ENCODE peak calls at places on chromosomes 6 and 20, in eight cellular contexts. D is upper lobe of right lung; Q is stimulated activated CD4-positive, alpha-beta T cell treated with anti-CD3 and anti-CD28 coated beads, Interleukin-2, amount 100 ng/mL, for 24 hours; U is neuronal stem cell; K is T-helper 2 cell; A is COLO829; S is right lobe of liver; H is iPS DF 19.7. W is an unnamed sample.

GRCh38 chr20:2798814-2799213 is 1.6 kb downstream of the CPXM1 start:
- DNase-seq in Q (no peak), K (no peak), U (no peak), A (no peak), H (no peak), D (no peak), S (peak; percentile 22), W (no peak)

GRCh38 chr6:100472674-100473073 is 8.0 kb upstream of the SIM1 start:
- DNase-seq in U (no peak), Q (peak; percentile 27), S (no peak), D (no peak), K (no peak), A (no peak), H (no peak), W (peak; percentile 23)

GRCh38 chr6:6783736-6784135 is 195.2 kb downstream of the LY86 start:
- DNase-seq in U (no peak), D (no peak), H (no peak), K (no peak), S (no peak), A (no peak), Q (no peak), W (no peak)

GRCh38 chr20:56540415-56540814 is 7.4 kb downstream of the FAM209B start:
- DNase-seq in K (no peak), U (no peak), D (no peak), A (no peak), S (no peak), H (no peak), Q (no peak), W (no peak)

GRCh38 chr6:25670793-25671513 is 18.9 kb downstream of the SCGN start:
- DNase-seq in A (peak; percentile 80), K (no peak), Q (no peak), U (no peak), D (no peak), S (no peak), H (no peak), W (no peak)

GRCh38 chr6:130229645-130230044 is 6.9 kb upstream of the SAMD3 start:
- DNase-seq in K (no peak), U (no peak), D (no peak), A (no peak), S (no peak), H (no peak), Q (no peak), W (no peak)

GRCh38 chr20:8755340-8756118 is 313.4 kb upstream of the PLCB4 start:
- DNase-seq in Q (no peak), S (no peak), A (no peak), H (no peak), D (no peak), U (no peak), K (no peak), W (no peak)

GRCh38 chr6:86856937-86857563 is 80.3 kb upstream of the HTR1E start:
- DNase-seq in D (no peak), H (no peak), K (no peak), Q (peak; percentile 28), U (peak; percentile 41), S (no peak), A (peak; percentile 2), W (peak; percentile 3)

GRCh38 chr20:8997720-8998119 is 71.2 kb upstream of the PLCB4 start:
- DNase-seq in S (no peak), U (no peak), D (no peak), K (no peak), A (no peak), Q (no peak), H (no peak), W (no peak)